ENCODE peak calls at places on chromosomes 7 and 10, in four cellular contexts. L is body of pancreas, K is fibroblast of mammary gland, H is dorsolateral prefrontal cortex. B is an unnamed sample.

GRCh38 chr10:18523025-18523424 is 128.4 kb downstream of the NSUN6 start:
- DNase-seq in H (no peak), K (no peak), L (peak; percentile 3), B (no peak)

GRCh38 chr10:72385724-72386123 is 31.0 kb upstream of the DNAJB12 start:
- DNase-seq in L (no peak), H (no peak), K (no peak), B (no peak)

GRCh38 chr10:86349474-86349873 is 17.1 kb downstream of the GRID1 start:
- DNase-seq in H (no peak), L (no peak), K (no peak), B (peak; percentile 33)

GRCh38 chr10:132721725-132722124 is 64.2 kb downstream of the NKX6-2 start:
- DNase-seq in H (no peak), L (no peak), K (no peak), B (no peak)

GRCh38 chr7:29146082-29146706 is at the start of gene CPVL:
- DNase-seq in K (no peak), L (peak; percentile 73), H (no peak), B (peak; percentile 14)

GRCh38 chr10:74640134-74640533 is 186.3 kb upstream of the KAT6B start:
- DNase-seq in L (no peak), H (no peak), K (no peak), B (no peak)

GRCh38 chr10:17847586-17848296 is 38.6 kb downstream of the MRC1 start:
- DNase-seq in L (no peak), H (no peak), K (peak; percentile 41), B (no peak)

GRCh38 chr7:90191648-90192047 is 19.9 kb upstream of the STEAP2 start:
- DNase-seq in L (no peak), H (no peak), K (no peak), B (no peak)

DNA sequence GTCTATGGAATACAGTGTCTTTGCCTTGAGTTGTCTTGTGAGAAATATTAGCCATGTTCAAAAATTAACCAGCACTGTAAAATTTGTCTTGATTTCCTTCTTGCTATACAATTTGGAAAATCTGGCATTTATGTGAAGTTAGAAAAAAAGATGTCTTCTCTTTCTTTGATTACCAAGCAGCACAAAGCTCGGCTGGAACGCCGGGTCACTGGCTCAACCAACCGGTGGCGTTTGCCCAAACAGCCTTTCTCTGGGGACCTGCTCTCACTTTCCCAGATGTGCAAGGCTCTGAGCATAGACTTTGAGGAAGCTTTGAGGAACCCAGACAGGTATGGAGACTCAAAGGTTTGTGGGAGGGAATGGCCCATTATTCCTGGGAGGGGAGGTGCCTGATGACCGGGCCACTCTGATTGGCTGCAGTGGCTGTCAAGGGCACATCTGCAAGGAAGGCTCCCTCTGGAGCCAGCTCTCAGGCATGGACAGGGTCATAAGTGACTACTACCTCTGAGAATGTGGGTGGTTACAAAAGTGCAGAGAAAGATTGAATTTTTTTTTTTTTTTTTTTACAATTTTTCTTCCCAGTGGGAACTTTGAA is 5.6 kb downstream of the BTBD16 start:
- DNase-seq in H (no peak), L (no peak), K (peak; percentile 53), B (no peak)
- TF ChIP-seq CTCF in H (no peak), L (no peak), K (no peak), B (no peak)

GRCh38 chr7:152514771-152515105 is 78.9 kb upstream of the KMT2C start:
- DNase-seq in L (no peak), H (no peak), K (no peak), B (no peak)

GRCh38 chr7:152516216-152516615 is 80.4 kb upstream of the KMT2C start:
- DNase-seq in K (no peak), H (no peak), L (no peak), B (no peak)

GRCh38 chr7:152512711-152513110 is 76.9 kb upstream of the KMT2C start:
- DNase-seq in L (no peak), H (no peak), K (no peak), B (no peak)

GRCh38 chr7:152513861-152514770 is 78.3 kb upstream of the KMT2C start:
- DNase-seq in K (no peak), L (no peak), H (no peak), B (no peak)

GRCh38 chr7:152511736-152512135 is 75.9 kb upstream of the KMT2C start:
- DNase-seq in K (peak; percentile 4), H (no peak), L (no peak), B (no peak)
- TF ChIP-seq CTCF in K (no peak), H (no peak), L (no peak), B (no peak)

GRCh38 chr10:78381072-78381471 is 347.4 kb downstream of the RPS24 start:
- DNase-seq in K (no peak), L (no peak), H (no peak), B (no peak)
- TF ChIP-seq CTCF in K (peak; percentile 21), L (no peak), H (no peak), B (peak; percentile 63)

DNA sequence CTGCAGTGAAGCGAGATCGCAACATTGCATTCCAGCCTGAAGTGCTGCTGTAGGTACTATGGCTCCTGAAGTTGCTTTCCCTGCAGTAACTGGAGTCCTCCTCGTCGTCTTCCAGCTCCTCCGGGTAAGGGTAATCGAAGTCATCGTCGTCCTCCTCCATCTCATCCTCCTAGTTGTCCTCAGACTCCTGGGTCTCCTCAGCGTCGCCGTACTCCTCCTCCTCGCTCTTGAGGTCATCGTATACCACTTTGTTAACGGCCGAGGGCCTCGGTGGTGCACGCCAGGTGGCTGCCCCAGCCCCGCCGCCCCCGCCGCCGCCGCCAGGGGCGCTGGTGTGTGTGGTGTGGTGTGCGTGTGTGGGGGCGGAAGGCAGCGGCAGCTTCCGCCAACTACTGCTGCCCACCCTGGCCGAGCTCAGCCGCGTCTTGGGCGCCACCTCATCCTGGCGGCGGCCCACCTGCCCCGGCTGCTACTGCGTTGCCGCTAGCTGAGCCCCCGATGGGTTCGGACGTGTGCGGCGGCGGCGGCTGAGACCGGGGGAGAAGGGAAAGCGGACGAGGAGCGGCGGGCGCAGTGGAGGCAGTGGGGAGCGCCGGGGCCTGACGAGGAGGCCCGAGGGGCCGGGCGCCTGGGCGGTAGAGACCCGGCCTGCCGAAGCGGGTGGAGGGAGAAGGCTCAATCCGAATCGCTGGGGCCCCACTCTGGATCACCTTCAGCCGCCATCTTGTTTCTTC is 11.8 kb upstream of the ACBD5 start:
- DNase-seq in L (peak; percentile 76), H (no peak), K (peak; percentile 61), B (peak; percentile 76)
- TF ChIP-seq CTCF in L (peak; percentile 40), H (peak; percentile 61), K (no peak), B (peak; percentile 87)

GRCh38 chr7:91784469-91784868 is 96.0 kb downstream of the MTERF1 start:
- DNase-seq in H (no peak), L (no peak), K (peak; percentile 79), B (no peak)
- TF ChIP-seq CTCF in H (peak; percentile 70), L (peak; percentile 31), K (peak; percentile 46), B (peak; percentile 49)

GRCh38 chr7:54946764-54947163 is 72.1 kb upstream of the EGFR start:
- DNase-seq in L (no peak), H (no peak), K (no peak), B (no peak)

GRCh38 chr7:54944179-54944578 is 74.6 kb upstream of the EGFR start:
- DNase-seq in H (no peak), L (no peak), K (no peak), B (no peak)

GRCh38 chr7:54940748-54941147 is 78.1 kb upstream of the EGFR start:
- DNase-seq in H (no peak), K (no peak), L (no peak), B (no peak)

GRCh38 chr7:54947266-54947665 is 71.6 kb upstream of the EGFR start:
- DNase-seq in L (no peak), K (no peak), H (no peak), B (no peak)

GRCh38 chr7:54946271-54946670 is 72.5 kb upstream of the EGFR start:
- DNase-seq in H (no peak), L (no peak), K (no peak), B (no peak)
- TF ChIP-seq CTCF in H (no peak), L (no peak), K (no peak), B (no peak)

GRCh38 chr7:2211259-2211575 is 21.5 kb downstream of the MAD1L1 start:
- DNase-seq in L (no peak), K (no peak), H (no peak), B (no peak)
- TF ChIP-seq CTCF in L (no peak), K (no peak), H (no peak), B (no peak)

GRCh38 chr7:134778941-134779740 is at the start of gene CALD1:
- DNase-seq in H (no peak), L (peak; percentile 48), K (peak; percentile 97), B (peak; percentile 47)

GRCh38 chr7:134779741-134780065 is 269 bp downstream of the CALD1 start:
- DNase-seq in L (no peak), H (no peak), K (no peak), B (no peak)

GRCh38 chr7:134780166-134780853 is 876 bp downstream of the CALD1 start:
- DNase-seq in L (no peak), K (peak; percentile 49), H (no peak), B (no peak)

GRCh38 chr7:134777470-134777869 is 2.0 kb upstream of the CALD1 start:
- DNase-seq in K (no peak), L (no peak), H (no peak), B (no peak)

GRCh38 chr7:134777908-134778580 is 1.4 kb upstream of the CALD1 start:
- DNase-seq in H (no peak), K (peak; percentile 64), L (no peak), B (no peak)
- TF ChIP-seq CTCF in H (no peak), K (no peak), L (no peak), B (no peak)

DNA sequence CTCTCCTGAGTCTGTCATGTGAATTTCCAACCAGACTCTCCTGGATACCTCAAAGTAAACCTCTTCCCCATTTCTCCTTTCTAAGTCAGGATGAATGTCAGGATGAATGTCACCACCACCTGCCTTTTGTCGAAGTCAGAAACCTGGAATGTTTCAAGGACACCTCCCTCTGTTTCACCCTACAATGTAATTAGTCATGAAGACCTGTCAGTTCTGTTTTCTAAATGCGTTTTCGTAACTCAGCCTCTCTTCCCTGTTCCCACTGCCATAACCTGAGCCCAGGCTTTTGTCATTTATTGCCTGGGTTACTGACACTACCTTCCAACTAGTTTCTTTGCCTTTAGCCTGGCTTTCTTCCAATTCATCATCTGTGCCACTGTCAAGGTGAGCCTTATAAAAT is 5.5 kb upstream of the STN1 start:
- DNase-seq in H (no peak), L (peak; percentile 64), K (no peak), B (no peak)
- TF ChIP-seq CTCF in H (no peak), L (no peak), K (no peak), B (no peak)

GRCh38 chr10:79155301-79156081 is 86.7 kb downstream of the ZMIZ1 start:
- DNase-seq in L (peak; percentile 54), K (peak; percentile 67), H (no peak), B (no peak)
- TF ChIP-seq CTCF in L (no peak), K (no peak), H (peak; percentile 27), B (no peak)

B was measured in progenitor cell of endocrine pancreas.